ENCODE peak calls at places on chromosomes 1 and 21, in nine cellular contexts. L is effector memory CD4-positive, alpha-beta T cell; B is NT2/D1; E is body of pancreas; N is IMR-90; D is lower lobe of right lung; Y is SJSA1; P is transverse colon; M is adipocyte. F is an unnamed sample.

GRCh38 chr1:188350104-188350503 is 1521.4 kb downstream of the PLA2G4A start:
- DNase-seq in B (no peak), E (no peak), D (no peak), M (no peak), N (no peak), Y (no peak), L (no peak), P (no peak), F (no peak)

GRCh38 chr1:207328908-207329307 is 7.4 kb downstream of the CD55 start:
- DNase-seq in E (no peak), P (no peak), D (no peak), M (no peak), L (no peak), B (no peak), N (no peak), Y (no peak), F (no peak)

GRCh38 chr21:32520885-32521735 is 64.2 kb downstream of the TCP10L start:
- DNase-seq in B (no peak), N (peak; percentile 97), M (peak; percentile 82), P (peak; percentile 63), Y (peak; percentile 88), E (peak; percentile 79), D (peak; percentile 75), L (no peak), F (no peak)

GRCh38 chr1:39754906-39755504 is 16.1 kb downstream of the OXCT2 start:
- DNase-seq in D (no peak), E (peak; percentile 30), N (no peak), P (no peak), B (no peak), Y (no peak), M (no peak), L (no peak), F (no peak)

GRCh38 chr1:37865348-37866119 is 6.1 kb upstream of the MTF1 start:
- DNase-seq in D (no peak), M (no peak), P (no peak), B (no peak), E (no peak), Y (no peak), N (peak; percentile 34), L (no peak), F (no peak)

GRCh38 chr1:63379583-63379982 is 12.2 kb downstream of the ALG6 start:
- DNase-seq in N (no peak), M (no peak), D (no peak), Y (no peak), L (no peak), B (no peak), P (no peak), E (no peak), F (no peak)

GRCh38 chr1:918353-918752 is 5.4 kb upstream of the SAMD11 start:
- DNase-seq in D (no peak), Y (peak; percentile 7), E (no peak), M (no peak), N (no peak), B (no peak), L (no peak), P (no peak), F (no peak)

GRCh38 chr1:66300986-66301451 is 232.9 kb upstream of the SGIP1 start:
- DNase-seq in M (peak; percentile 58), D (no peak), L (no peak), N (peak; percentile 59), E (no peak), B (no peak), Y (peak; percentile 63), P (no peak), F (no peak)

GRCh38 chr1:104467590-104467989 is 717.9 kb downstream of the AMY1C start:
- DNase-seq in L (no peak), N (no peak), P (no peak), Y (no peak), D (no peak), M (no peak), E (no peak), B (no peak), F (no peak)

GRCh38 chr1:104466068-104466467 is 716.4 kb downstream of the AMY1C start:
- DNase-seq in M (no peak), B (no peak), L (no peak), D (no peak), E (no peak), P (no peak), Y (no peak), N (no peak), F (no peak)

GRCh38 chr1:104468282-104468681 is 718.6 kb downstream of the AMY1C start:
- DNase-seq in P (no peak), B (no peak), Y (no peak), M (no peak), L (no peak), E (no peak), N (no peak), D (no peak), F (no peak)

GRCh38 chr1:104460880-104461279 is 711.2 kb downstream of the AMY1C start:
- DNase-seq in B (no peak), L (no peak), D (no peak), P (no peak), M (no peak), E (no peak), Y (no peak), N (no peak), F (no peak)

GRCh38 chr1:104463126-104463697 is 713.5 kb downstream of the AMY1C start:
- DNase-seq in L (no peak), B (no peak), Y (no peak), M (no peak), P (no peak), N (no peak), E (no peak), D (no peak), F (no peak)
- H3K9me3 ChIP-seq in L (no peaks in the 10 kb centered on the region), B (peaks cover 25% of the 10 kb centered on the region), Y (peaks cover 6% of the 10 kb centered on the region), M (peaks cover 23% of the 10 kb centered on the region), P (peaks cover 10% of the 10 kb centered on the region), N (peaks cover 35% of the 10 kb centered on the region), E (no peaks in the 10 kb centered on the region), D (peaks cover 24% of the 10 kb centered on the region), F (no peaks in the 10 kb centered on the region)

GRCh38 chr1:2322593-2323295 is 68.6 kb downstream of the MORN1 start:
- DNase-seq in N (no peak), B (no peak), Y (no peak), E (peak; percentile 44), L (no peak), P (no peak), D (peak; percentile 76), M (no peak), F (no peak)

GRCh38 chr1:2320001-2320400 is 71.4 kb downstream of the MORN1 start:
- DNase-seq in L (no peak), B (no peak), N (no peak), M (no peak), D (no peak), P (no peak), Y (no peak), E (no peak), F (no peak)

GRCh38 chr1:2320760-2321159 is 70.6 kb downstream of the MORN1 start:
- DNase-seq in B (no peak), L (no peak), P (no peak), M (no peak), N (no peak), E (no peak), D (no peak), Y (no peak), F (no peak)

GRCh38 chr1:2322065-2322571 is 69.2 kb downstream of the MORN1 start:
- DNase-seq in N (peak; percentile 80), D (peak; percentile 78), E (peak; percentile 60), L (no peak), M (peak; percentile 95), Y (peak; percentile 81), P (peak; percentile 60), B (no peak), F (no peak)

GRCh38 chr1:2321258-2321657 is 70.1 kb downstream of the MORN1 start:
- DNase-seq in M (no peak), L (no peak), E (no peak), D (no peak), B (no peak), P (no peak), Y (no peak), N (no peak), F (no peak)
- H3K4me1 ChIP-seq in M (peaks cover 27% of the 10 kb centered on the region), L (peaks cover 3% of the 10 kb centered on the region), E (peaks cover 21% of the 10 kb centered on the region), D (peaks cover 37% of the 10 kb centered on the region), B (peaks cover 26% of the 10 kb centered on the region), P (peaks cover 34% of the 10 kb centered on the region), Y (peaks cover 19% of the 10 kb centered on the region), N (peaks cover 15% of the 10 kb centered on the region), F (peaks cover 3% of the 10 kb centered on the region)

GRCh38 chr1:178934574-178934945 is 63.7 kb upstream of the ANGPTL1 start:
- DNase-seq in M (no peak), E (no peak), Y (no peak), B (no peak), D (no peak), L (no peak), P (no peak), N (no peak), F (no peak)
- H3K9me3 ChIP-seq in M (no peaks in the 10 kb centered on the region), E (no peaks in the 10 kb centered on the region), Y (no peaks in the 10 kb centered on the region), B (no peaks in the 10 kb centered on the region), D (no peaks in the 10 kb centered on the region), L (no peaks in the 10 kb centered on the region), P (no peaks in the 10 kb centered on the region), N (no peaks in the 10 kb centered on the region), F (no peaks in the 10 kb centered on the region)

GRCh38 chr21:42406201-42406601 is 2.5 kb downstream of the UBASH3A start:
- DNase-seq in N (no peak), M (no peak), L (no peak), Y (no peak), D (no peak), P (peak; percentile 20), B (no peak), E (no peak), F (no peak)

GRCh38 chr21:42406846-42407245 is 3.1 kb downstream of the UBASH3A start:
- DNase-seq in L (no peak), B (no peak), Y (no peak), M (no peak), E (no peak), D (no peak), P (no peak), N (no peak), F (no peak)

GRCh38 chr21:42404534-42404933 is 832 bp downstream of the UBASH3A start:
- DNase-seq in B (no peak), M (no peak), P (no peak), N (no peak), E (no peak), D (no peak), Y (no peak), L (no peak), F (no peak)

GRCh38 chr21:42403611-42404231 is at the start of gene UBASH3A:
- DNase-seq in E (no peak), N (no peak), Y (no peak), B (no peak), P (peak; percentile 14), L (no peak), M (no peak), D (no peak), F (no peak)

DNA sequence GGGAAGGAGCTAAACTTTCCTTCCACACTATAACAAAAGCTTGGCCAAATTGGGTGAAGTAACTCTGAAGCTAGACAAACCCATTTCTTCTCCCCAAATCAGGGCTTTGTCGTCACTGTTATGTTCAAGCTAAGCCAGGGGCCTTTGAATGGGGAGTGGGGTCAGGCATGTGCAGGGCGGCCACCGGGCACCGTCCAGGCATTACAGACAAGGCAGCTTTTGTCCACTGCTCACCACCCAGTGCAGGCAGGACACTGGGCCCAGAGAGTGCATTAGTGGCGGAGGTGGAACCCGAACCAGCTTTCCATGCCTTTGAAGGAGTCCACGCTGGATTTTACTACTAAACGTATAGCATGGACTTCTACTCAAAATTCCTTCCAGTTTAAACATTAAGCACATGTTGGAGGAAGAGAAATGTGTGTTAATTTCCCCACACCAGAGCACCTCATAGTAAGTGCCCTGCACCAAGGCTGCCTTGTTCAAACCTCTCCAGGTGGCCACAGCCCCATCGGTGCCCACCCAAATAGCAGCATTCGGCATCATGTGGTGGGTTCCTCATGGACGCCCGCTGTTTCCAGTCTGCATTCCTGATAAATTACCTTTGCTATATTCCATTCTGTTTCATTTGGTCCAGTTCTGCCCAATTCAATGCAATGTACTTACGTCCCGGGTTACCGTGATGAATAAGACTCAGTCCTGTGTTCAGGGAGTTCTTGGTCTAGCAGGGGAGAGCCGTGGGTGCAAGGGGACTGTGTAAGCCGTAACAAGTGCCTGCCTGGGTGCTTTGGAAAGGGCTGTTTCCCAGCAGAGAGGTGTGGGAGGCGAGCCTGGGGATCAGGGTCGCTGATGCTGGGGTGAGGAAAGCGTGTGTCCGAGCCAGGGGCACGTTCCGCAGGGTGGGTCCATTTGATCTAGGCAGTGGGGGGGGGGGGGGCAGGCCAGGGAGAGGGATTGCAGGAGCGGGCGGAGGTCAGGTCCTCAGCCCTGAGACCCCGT is 1.7 kb downstream of the UBASH3A start:
- DNase-seq in L (no peak), B (no peak), N (no peak), Y (no peak), D (no peak), E (no peak), M (no peak), P (peak; percentile 4), F (no peak)
- H3K4me1 ChIP-seq in L (peaks cover 45% of the 10 kb centered on the region), B (peaks cover 6% of the 10 kb centered on the region), N (no peaks in the 10 kb centered on the region), Y (peaks cover 5% of the 10 kb centered on the region), D (no peaks in the 10 kb centered on the region), E (no peaks in the 10 kb centered on the region), M (no peaks in the 10 kb centered on the region), P (no peaks in the 10 kb centered on the region), F (no peaks in the 10 kb centered on the region)